ENCODE peak calls at places on chromosomes 13 and 19, in five cellular contexts. I is neural progenitor cell, V is GM23338, P is MM.1S, U is PC-3. M is an unnamed sample.

GRCh38 chr19:3313199-3313575 is 53.2 kb upstream of the NFIC start:
- DNase-seq in I (no peak), V (no peak), P (no peak), U (no peak), M (no peak)

GRCh38 chr13:29954082-29955043 is 103.9 kb upstream of the UBL3 start:
- DNase-seq in I (no peak), V (no peak), P (no peak), U (no peak), M (no peak)

GRCh38 chr13:48506092-48506701 is 26.7 kb downstream of the RCBTB2 start:
- DNase-seq in I (no peak), V (no peak), P (no peak), U (no peak), M (no peak)

GRCh38 chr13:78608705-78609463 is 5.5 kb upstream of the POU4F1 start:
- DNase-seq in I (peak; percentile 58), V (peak; percentile 54), P (no peak), U (no peak), M (no peak)

GRCh38 chr19:35208121-35208520 is 20.4 kb downstream of the FAM187B start:
- DNase-seq in I (no peak), V (no peak), P (no peak), U (no peak), M (no peak)

GRCh38 chr19:33818426-33818825 is 21.8 kb downstream of the KCTD15 start:
- DNase-seq in I (no peak), V (no peak), P (no peak), U (no peak), M (no peak)

GRCh38 chr13:31092631-31093030 is 69.1 kb downstream of the HSPH1 start:
- DNase-seq in I (no peak), V (no peak), P (no peak), U (no peak), M (no peak)

GRCh38 chr19:2726160-2726855 is 5.1 kb upstream of the DIRAS1 start:
- DNase-seq in I (no peak), V (no peak), P (no peak), U (no peak), M (no peak)

GRCh38 chr13:70353096-70353495 is 244.8 kb upstream of the KLHL1 start:
- DNase-seq in I (peak; percentile 26), V (peak; percentile 26), P (no peak), U (peak; percentile 15), M (no peak)

GRCh38 chr19:13120817-13121216 is 2.8 kb downstream of the NACC1 start:
- DNase-seq in I (no peak), V (no peak), P (no peak), U (no peak), M (no peak)
- TF ChIP-seq EZH2phosphoT487 in I (no peak), V (no peak), P (no peak), U (no peak), M (no peak)

GRCh38 chr13:27922974-27923612 is 3.3 kb downstream of the PDX1 start:
- DNase-seq in I (no peak), V (peak; percentile 19), P (no peak), U (no peak), M (no peak)
- TF ChIP-seq EZH2phosphoT487 in I (no peak), V (peak; percentile 42), P (no peak), U (no peak), M (no peak)

DNA sequence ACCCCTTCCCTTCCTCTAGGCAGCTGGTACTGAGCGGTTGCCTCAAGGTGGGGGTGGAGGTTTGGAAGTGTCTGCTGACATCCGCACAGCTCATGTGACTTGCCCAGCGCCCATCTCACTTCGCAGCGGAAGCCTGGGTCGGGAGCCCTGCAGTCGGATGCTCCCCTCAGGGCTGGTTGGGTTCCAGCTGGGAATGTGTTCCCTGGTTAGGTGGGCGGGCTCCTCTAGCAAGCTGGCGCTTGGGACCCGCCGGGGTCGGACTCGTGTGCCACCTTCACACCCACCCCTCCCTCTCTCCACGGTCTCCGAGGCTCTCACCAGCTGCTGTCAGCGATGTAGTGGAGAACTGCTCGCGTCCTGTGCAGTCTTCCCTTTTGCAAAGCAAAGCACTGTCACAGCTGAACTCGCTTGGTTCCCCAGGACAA is 10.2 kb downstream of the PPP1R37 start:
- DNase-seq in I (no peak), V (no peak), P (no peak), U (no peak), M (no peak)
- TF ChIP-seq EZH2phosphoT487 in I (no peak), V (no peak), P (no peak), U (no peak), M (no peak)

GRCh38 chr13:69279213-69279612 is 828.4 kb upstream of the ATXN8OS start:
- DNase-seq in I (no peak), V (no peak), P (peak; percentile 40), U (no peak), M (no peak)

DNA sequence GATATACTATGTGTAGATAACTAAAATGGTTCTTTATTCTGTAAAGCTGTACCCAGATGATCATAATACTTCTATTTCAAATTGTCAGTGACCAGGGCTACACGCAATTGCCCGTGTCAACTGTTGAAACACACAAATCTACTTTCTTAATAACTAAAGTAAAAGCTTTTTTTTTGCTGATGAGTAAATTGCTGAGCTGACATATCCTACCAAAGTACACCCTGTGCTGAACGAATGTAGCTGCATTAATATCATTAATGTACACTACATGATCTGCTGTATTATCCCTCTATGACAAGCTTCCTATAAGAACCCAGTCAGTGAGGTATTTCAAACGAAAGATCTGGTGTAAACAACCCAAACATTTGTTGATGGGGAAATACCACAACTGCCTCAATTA is 827.2 kb upstream of the ATXN8OS start:
- DNase-seq in I (no peak), V (no peak), P (no peak), U (no peak), M (no peak)
- TF ChIP-seq EZH2phosphoT487 in I (no peak), V (no peak), P (no peak), U (no peak), M (no peak)

GRCh38 chr19:51441410-51442390 is 16.6 kb downstream of the SIGLEC8 start:
- DNase-seq in I (no peak), V (no peak), P (no peak), U (peak; percentile 69), M (peak; percentile 69)

GRCh38 chr19:51440052-51440451 is 18.2 kb downstream of the SIGLEC8 start:
- DNase-seq in I (no peak), V (no peak), P (no peak), U (no peak), M (no peak)

GRCh38 chr19:51433092-51433491 is 15.7 kb upstream of the SIGLEC10 start:
- DNase-seq in I (no peak), V (no peak), P (no peak), U (no peak), M (no peak)

GRCh38 chr19:51440846-51441409 is 17.3 kb downstream of the SIGLEC8 start:
- DNase-seq in I (no peak), V (no peak), P (no peak), U (peak; percentile 48), M (no peak)

GRCh38 chr19:51439021-51439465 is 19.2 kb downstream of the SIGLEC8 start:
- DNase-seq in I (peak; percentile 26), V (peak; percentile 76), P (no peak), U (peak; percentile 46), M (peak; percentile 58)
- TF ChIP-seq EZH2phosphoT487 in I (no peak), V (no peak), P (no peak), U (no peak), M (no peak)